ENCODE peak calls at places on chromosomes 12 and 14, in nine cellular contexts. X, F, T, V, C, W, J, G and I are unnamed samples.

GRCh38 chr14:54688229-54688628 is 121.3 kb downstream of the SAMD4A start:
- DNase-seq in T (no peak), C (no peak), F (no peak), X (no peak), W (no peak), G (no peak), J (no peak), V (no peak), I (no peak)

GRCh38 chr12:23803547-23803946 is 145.9 kb downstream of the SOX5 start:
- DNase-seq in F (no peak), V (no peak), J (no peak), W (peak), G (no peak), X (no peak), T (no peak), C (no peak), I (no peak)

GRCh38 chr12:94230357-94230905 is 82.1 kb downstream of the PLXNC1 start:
- DNase-seq in F (no peak), G (no peak), T (no peak), J (no peak), C (no peak), X (no peak), W (no peak), V (no peak), I (no peak)

GRCh38 chr14:59022144-59022543 is 166.3 kb upstream of the DAAM1 start:
- DNase-seq in T (no peak), G (no peak), X (no peak), V (no peak), J (no peak), F (no peak), C (no peak), W (peak), I (no peak)

GRCh38 chr12:106115450-106115849 is 23.3 kb downstream of the NUAK1 start:
- DNase-seq in T (no peak), W (no peak), X (no peak), J (no peak), G (no peak), V (no peak), F (no peak), C (no peak), I (no peak)

GRCh38 chr12:110546339-110546738 is 36.8 kb downstream of the PPTC7 start:
- DNase-seq in C (peak), T (peak), F (no peak), W (no peak), J (no peak), X (no peak), V (no peak), G (no peak), I (no peak)

GRCh38 chr12:68617160-68617926 is 6.6 kb downstream of the RAP1B start:
- DNase-seq in X (no peak), C (no peak), W (no peak), F (no peak), G (no peak), V (no peak), T (peak), J (no peak), I (no peak)

GRCh38 chr12:30043151-30043550 is 259.4 kb upstream of the TMTC1 start:
- DNase-seq in X (no peak), C (no peak), V (no peak), G (no peak), F (no peak), W (no peak), T (no peak), J (no peak), I (no peak)

GRCh38 chr14:57847096-57847495 is 18.8 kb downstream of the SLC35F4 start:
- DNase-seq in F (no peak), V (no peak), T (peak), G (no peak), X (no peak), J (no peak), W (peak), C (no peak), I (no peak)